ENCODE peak calls at places on chromosomes 5 and 9, in seven cellular contexts. One of them, this sample, is unnamed.

GRCh38 chr5:16135003-16135402 is 44.6 kb downstream of the MARCHF11 start:
- DNase-seq in HFFc6: no peak
- DNase-seq in head of caudate nucleus: no peak
- DNase-seq in RPMI7951: no peak
- DNase-seq in SJSA1: no peak
- DNase-seq in T-helper 9 cell: no peak
- DNase-seq in activated CD8-positive, alpha-beta memory T cell treated with anti-CD3 and anti-CD28 coated beads for 24 hours: no peak
- DNase-seq in this sample: no peak

GRCh38 chr5:143495823-143496275 is 92.4 kb upstream of the NR3C1 start:
- DNase-seq in HFFc6: peak; percentile 58
- DNase-seq in head of caudate nucleus: no peak
- DNase-seq in RPMI7951: peak; percentile 54
- DNase-seq in SJSA1: no peak
- DNase-seq in T-helper 9 cell: no peak
- DNase-seq in activated CD8-positive, alpha-beta memory T cell treated with anti-CD3 and anti-CD28 coated beads for 24 hours: no peak
- DNase-seq in this sample: peak; percentile 38

GRCh38 chr9:78971505-78971904 is 600.3 kb upstream of the TLE4 start:
- DNase-seq in HFFc6: no peak
- DNase-seq in head of caudate nucleus: no peak
- DNase-seq in RPMI7951: no peak
- DNase-seq in SJSA1: no peak
- DNase-seq in T-helper 9 cell: no peak
- DNase-seq in activated CD8-positive, alpha-beta memory T cell treated with anti-CD3 and anti-CD28 coated beads for 24 hours: no peak
- DNase-seq in this sample: no peak

GRCh38 chr5:142894749-142895148 is 124.6 kb downstream of the ARHGAP26 start:
- DNase-seq in HFFc6: peak; percentile 51
- DNase-seq in head of caudate nucleus: no peak
- DNase-seq in RPMI7951: peak; percentile 71
- DNase-seq in SJSA1: no peak
- DNase-seq in T-helper 9 cell: no peak
- DNase-seq in activated CD8-positive, alpha-beta memory T cell treated with anti-CD3 and anti-CD28 coated beads for 24 hours: no peak
- DNase-seq in this sample: peak; percentile 77

GRCh38 chr5:96563816-96564215 is 98.4 kb upstream of the CAST start:
- DNase-seq in HFFc6: no peak
- DNase-seq in head of caudate nucleus: no peak
- DNase-seq in RPMI7951: no peak
- DNase-seq in SJSA1: no peak
- DNase-seq in T-helper 9 cell: no peak
- DNase-seq in activated CD8-positive, alpha-beta memory T cell treated with anti-CD3 and anti-CD28 coated beads for 24 hours: no peak
- DNase-seq in this sample: no peak

GRCh38 chr5:119439140-119439625 is 13.1 kb upstream of the HSD17B4 start:
- DNase-seq in HFFc6: no peak
- DNase-seq in head of caudate nucleus: no peak
- DNase-seq in RPMI7951: peak; percentile 43
- DNase-seq in SJSA1: no peak
- DNase-seq in T-helper 9 cell: no peak
- DNase-seq in activated CD8-positive, alpha-beta memory T cell treated with anti-CD3 and anti-CD28 coated beads for 24 hours: no peak
- DNase-seq in this sample: no peak

GRCh38 chr5:172714491-172715420 is 56.2 kb downstream of the DUSP1 start:
- DNase-seq in HFFc6: peak; percentile 59
- DNase-seq in head of caudate nucleus: peak; percentile 78
- DNase-seq in RPMI7951: peak; percentile 60
- DNase-seq in SJSA1: peak; percentile 88
- DNase-seq in T-helper 9 cell: peak; percentile 60
- DNase-seq in activated CD8-positive, alpha-beta memory T cell treated with anti-CD3 and anti-CD28 coated beads for 24 hours: peak; percentile 84
- DNase-seq in this sample: peak; percentile 72

GRCh38 chr5:164204338-164204946 is 699.0 kb downstream of the MAT2B start:
- DNase-seq in HFFc6: no peak
- DNase-seq in head of caudate nucleus: no peak
- DNase-seq in RPMI7951: no peak
- DNase-seq in SJSA1: no peak
- DNase-seq in T-helper 9 cell: no peak
- DNase-seq in activated CD8-positive, alpha-beta memory T cell treated with anti-CD3 and anti-CD28 coated beads for 24 hours: no peak
- DNase-seq in this sample: no peak

GRCh38 chr9:2662496-2662895 is 40.9 kb downstream of the VLDLR start:
- DNase-seq in HFFc6: peak; percentile 3
- DNase-seq in head of caudate nucleus: peak; percentile 72
- DNase-seq in RPMI7951: no peak
- DNase-seq in SJSA1: no peak
- DNase-seq in T-helper 9 cell: no peak
- DNase-seq in activated CD8-positive, alpha-beta memory T cell treated with anti-CD3 and anti-CD28 coated beads for 24 hours: no peak
- DNase-seq in this sample: peak; percentile 19